ENCODE peak calls at places on chromosomes 4 and X, in four cellular contexts. One of them, this sample, is unnamed.

GRCh38 chr4:25862411-25863346 is at the start of gene SEL1L3:
- DNase-seq in foreskin keratinocyte: no peak
- DNase-seq in lower lobe of right lung: peak; percentile 76
- DNase-seq in endothelial cell: peak; percentile 44
- DNase-seq in this sample: no peak

GRCh38 chrX:38260231-38260630 is 39.6 kb upstream of the SRPX start:
- DNase-seq in foreskin keratinocyte: no peak
- DNase-seq in lower lobe of right lung: no peak
- DNase-seq in endothelial cell: peak; percentile 30
- DNase-seq in this sample: no peak

GRCh38 chrX:84893897-84894296 is 109.8 kb upstream of the APOOL start:
- DNase-seq in foreskin keratinocyte: no peak
- DNase-seq in lower lobe of right lung: no peak
- DNase-seq in endothelial cell: no peak
- DNase-seq in this sample: no peak

GRCh38 chr4:101977096-101977495 is 186.6 kb downstream of the BANK1 start:
- DNase-seq in foreskin keratinocyte: peak; percentile 95
- DNase-seq in lower lobe of right lung: no peak
- DNase-seq in endothelial cell: no peak
- DNase-seq in this sample: no peak

GRCh38 chr4:26022346-26022891 is 108.4 kb downstream of the SMIM20 start:
- DNase-seq in foreskin keratinocyte: no peak
- DNase-seq in lower lobe of right lung: no peak
- DNase-seq in endothelial cell: no peak
- DNase-seq in this sample: no peak

GRCh38 chr4:92252846-92253245 is 50.9 kb upstream of the GRID2 start:
- DNase-seq in foreskin keratinocyte: no peak
- DNase-seq in lower lobe of right lung: no peak
- DNase-seq in endothelial cell: no peak
- DNase-seq in this sample: no peak

GRCh38 chr4:149005191-149005590 is 563.0 kb upstream of the NR3C2 start:
- DNase-seq in foreskin keratinocyte: no peak
- DNase-seq in lower lobe of right lung: no peak
- DNase-seq in endothelial cell: no peak
- DNase-seq in this sample: no peak

GRCh38 chrX:74351760-74352159 is 47.8 kb downstream of the ZCCHC13 start:
- DNase-seq in foreskin keratinocyte: peak; percentile 44
- DNase-seq in lower lobe of right lung: no peak
- DNase-seq in endothelial cell: no peak
- DNase-seq in this sample: no peak

GRCh38 chr4:106775636-106776035 is 260.5 kb downstream of the DKK2 start:
- DNase-seq in foreskin keratinocyte: no peak
- DNase-seq in lower lobe of right lung: no peak
- DNase-seq in endothelial cell: no peak
- DNase-seq in this sample: no peak

GRCh38 chrX:30906726-30907125 is 17.7 kb upstream of the TAB3 start:
- DNase-seq in foreskin keratinocyte: peak; percentile 71
- DNase-seq in lower lobe of right lung: no peak
- DNase-seq in endothelial cell: no peak
- DNase-seq in this sample: no peak

GRCh38 chr4:81786063-81786763 is 314.5 kb upstream of the RASGEF1B start:
- DNase-seq in foreskin keratinocyte: no peak
- DNase-seq in lower lobe of right lung: no peak
- DNase-seq in endothelial cell: no peak
- DNase-seq in this sample: no peak

GRCh38 chr4:125390126-125390525 is 75.4 kb downstream of the FAT4 start:
- DNase-seq in foreskin keratinocyte: peak; percentile 77
- DNase-seq in lower lobe of right lung: no peak
- DNase-seq in endothelial cell: no peak
- DNase-seq in this sample: no peak

GRCh38 chr4:82890602-82890912 is 396 bp downstream of the SEC31A start:
- DNase-seq in foreskin keratinocyte: no peak
- DNase-seq in lower lobe of right lung: no peak
- DNase-seq in endothelial cell: no peak
- DNase-seq in this sample: no peak

GRCh38 chrX:155662297-155662696 is 49.5 kb upstream of the TMLHE start:
- DNase-seq in foreskin keratinocyte: peak; percentile 1
- DNase-seq in lower lobe of right lung: no peak
- DNase-seq in endothelial cell: no peak
- DNase-seq in this sample: no peak
- TF ChIP-seq CTCF in foreskin keratinocyte: peak; percentile 28
- TF ChIP-seq CTCF in lower lobe of right lung: no peak
- TF ChIP-seq CTCF in endothelial cell: peak; percentile 22
- TF ChIP-seq CTCF in this sample: no peak

DNA sequence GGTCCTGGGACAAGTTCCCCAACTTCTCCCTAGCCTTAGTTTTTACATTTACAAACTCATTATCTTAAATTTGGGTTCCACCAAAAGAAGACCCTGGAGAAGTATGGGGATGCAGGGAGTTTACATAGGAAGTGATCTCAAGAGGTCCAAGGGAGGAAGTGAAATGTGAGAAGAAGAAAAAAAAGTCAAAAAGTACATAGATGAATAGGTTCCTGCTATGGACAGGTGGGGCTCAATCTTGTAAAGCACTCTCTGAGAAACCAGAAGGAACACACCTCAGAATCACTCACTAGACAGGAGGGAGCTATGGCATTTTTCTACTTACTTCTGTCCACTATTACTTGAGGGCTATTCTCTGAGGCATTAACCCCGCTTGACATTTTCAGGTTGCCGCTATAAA is 56.6 kb downstream of the ARHGAP6 start:
- DNase-seq in foreskin keratinocyte: no peak
- DNase-seq in lower lobe of right lung: no peak
- DNase-seq in endothelial cell: no peak
- DNase-seq in this sample: no peak
- TF ChIP-seq CTCF in foreskin keratinocyte: no peak
- TF ChIP-seq CTCF in lower lobe of right lung: no peak
- TF ChIP-seq CTCF in endothelial cell: no peak
- TF ChIP-seq CTCF in this sample: no peak

GRCh38 chr4:139890810-139891209 is 225.2 kb downstream of the MGST2 start:
- DNase-seq in foreskin keratinocyte: peak; percentile 59
- DNase-seq in lower lobe of right lung: no peak
- DNase-seq in endothelial cell: no peak
- DNase-seq in this sample: no peak
- TF ChIP-seq CTCF in foreskin keratinocyte: peak; percentile 49
- TF ChIP-seq CTCF in lower lobe of right lung: no peak
- TF ChIP-seq CTCF in endothelial cell: no peak
- TF ChIP-seq CTCF in this sample: no peak

DNA sequence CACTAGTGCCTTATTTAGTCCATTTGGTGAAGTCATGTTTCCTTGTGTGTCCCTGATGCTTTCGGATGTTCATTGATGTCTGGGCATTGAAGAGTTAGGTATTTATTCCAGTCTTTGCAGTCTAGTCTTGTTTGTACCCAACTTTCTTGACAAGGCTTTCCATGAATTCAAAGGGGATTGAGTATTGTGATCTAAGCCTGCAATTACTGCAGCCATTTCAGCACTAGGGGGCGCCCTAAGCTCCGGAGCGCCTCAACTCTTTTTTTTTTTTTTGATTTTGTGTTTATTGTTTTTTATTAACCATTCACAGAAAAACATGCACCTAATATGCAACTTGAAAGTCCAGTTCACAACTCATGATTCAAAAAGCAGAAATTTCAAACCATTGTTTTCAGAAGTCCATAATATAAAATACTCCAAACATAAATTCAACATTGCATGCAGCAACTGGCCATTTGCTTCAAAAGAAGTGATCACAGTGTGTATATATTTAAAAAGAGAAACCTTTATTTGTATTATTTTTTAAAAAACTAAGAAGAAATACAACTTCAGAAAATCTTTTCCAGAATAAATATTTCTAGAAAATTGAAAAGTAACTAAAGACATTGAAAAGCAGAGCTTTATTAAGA is 59.2 kb downstream of the PTPN13 start:
- DNase-seq in foreskin keratinocyte: no peak
- DNase-seq in lower lobe of right lung: no peak
- DNase-seq in endothelial cell: no peak
- DNase-seq in this sample: no peak
- TF ChIP-seq CTCF in foreskin keratinocyte: peak; percentile 49
- TF ChIP-seq CTCF in lower lobe of right lung: peak; percentile 20
- TF ChIP-seq CTCF in endothelial cell: peak; percentile 73
- TF ChIP-seq CTCF in this sample: no peak

GRCh38 chrX:11259437-11259836 is 33.8 kb upstream of the AMELX start:
- DNase-seq in foreskin keratinocyte: no peak
- DNase-seq in lower lobe of right lung: no peak
- DNase-seq in endothelial cell: no peak
- DNase-seq in this sample: no peak
- TF ChIP-seq CTCF in foreskin keratinocyte: no peak
- TF ChIP-seq CTCF in lower lobe of right lung: no peak
- TF ChIP-seq CTCF in endothelial cell: no peak
- TF ChIP-seq CTCF in this sample: no peak

This sample was measured in CD14-positive monocyte.